ENCODE peak calls at places on chromosomes 4 and X, in four cellular contexts. H is GM12878, D is K562, V is WTC11. N is an unnamed sample.

GRCh38 chr4:82372502-82372873 is 1.3 kb downstream of the HNRNPD start:
- DNase-seq in D (peak), V (peak), H (no peak), N (no peak)

GRCh38 chr4:22962186-22962786 is 269.5 kb downstream of the GBA3 start:
- DNase-seq in V (no peak), D (peak), H (no peak), N (no peak)

GRCh38 chr4:74412225-74412624 is 32.7 kb upstream of the AREG start:
- DNase-seq in H (no peak), D (no peak), V (no peak), N (no peak)

GRCh38 chr4:66640216-66640615 is 905.1 kb downstream of the CENPC start:
- DNase-seq in D (no peak), H (no peak), V (no peak), N (no peak)

GRCh38 chrX:100731441-100732281 is at the start of gene SYTL4:
- DNase-seq in D (peak), H (no peak), V (peak), N (no peak)

GRCh38 chr4:22179124-22179874 is 230.7 kb upstream of the KCNIP4 start:
- DNase-seq in H (no peak), V (no peak), D (no peak), N (no peak)

GRCh38 chrX:102517331-102517730 is 792 bp upstream of the TMSB15A start:
- DNase-seq in D (peak), V (no peak), H (no peak), N (no peak)

GRCh38 chr4:160129439-160129838 is 1026.6 kb downstream of the RAPGEF2 start:
- DNase-seq in H (no peak), V (no peak), D (no peak), N (no peak)

GRCh38 chr4:67723949-67724348 is 23.0 kb upstream of the UBA6 start:
- DNase-seq in D (peak), H (no peak), V (peak), N (no peak)

GRCh38 chr4:16205298-16206164 is 20.7 kb downstream of the TAPT1 start:
- DNase-seq in V (no peak), H (no peak), D (peak), N (peak)

GRCh38 chr4:110058677-110059076 is 139.7 kb downstream of the ELOVL6 start:
- DNase-seq in H (no peak), D (no peak), V (no peak), N (no peak)

GRCh38 chr4:29073571-29073970 is 1646.6 kb upstream of the PCDH7 start:
- DNase-seq in H (no peak), V (no peak), D (no peak), N (no peak)

GRCh38 chrX:69365349-69365748 is 138.8 kb upstream of the NALF2 start:
- DNase-seq in H (no peak), V (no peak), D (no peak), N (no peak)

GRCh38 chr4:187335339-187335738 is 611.7 kb upstream of the FAT1 start:
- DNase-seq in H (no peak), V (no peak), D (no peak), N (no peak)

GRCh38 chr4:184347251-184348239 is 126.8 kb downstream of the IRF2 start:
- DNase-seq in H (peak), V (peak), D (peak), N (no peak)

GRCh38 chr4:159435561-159436023 is 332.7 kb downstream of the RAPGEF2 start:
- DNase-seq in H (peak), D (no peak), V (no peak), N (peak)

GRCh38 chr4:8472689-8473197 is 32.2 kb downstream of the TRMT44 start:
- DNase-seq in H (no peak), D (no peak), V (no peak), N (no peak)

DNA sequence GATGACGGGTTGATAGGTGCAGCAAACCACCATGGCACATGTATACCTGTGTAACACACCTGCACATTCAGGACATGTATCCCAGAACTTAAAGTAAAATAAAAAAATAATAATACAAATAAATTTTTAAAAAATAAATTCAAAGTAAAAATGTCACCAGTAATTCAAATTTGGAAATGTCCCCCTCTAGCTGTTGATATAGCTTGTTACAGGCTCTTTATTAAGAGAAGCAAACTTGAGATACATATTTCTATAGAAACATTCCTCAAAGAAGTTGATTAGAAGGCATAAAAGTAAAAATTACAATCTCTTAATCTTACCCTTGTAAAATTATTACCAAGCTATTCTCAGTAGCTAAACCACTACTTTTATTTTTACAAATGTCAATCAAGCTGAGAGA is 1397.0 kb downstream of the FAM133A start:
- DNase-seq in H (no peak), D (no peak), V (no peak), N (no peak)
- TF ChIP-seq CTCF in H (no peak), D (no peak), V (no peak), N (no peak)

DNA sequence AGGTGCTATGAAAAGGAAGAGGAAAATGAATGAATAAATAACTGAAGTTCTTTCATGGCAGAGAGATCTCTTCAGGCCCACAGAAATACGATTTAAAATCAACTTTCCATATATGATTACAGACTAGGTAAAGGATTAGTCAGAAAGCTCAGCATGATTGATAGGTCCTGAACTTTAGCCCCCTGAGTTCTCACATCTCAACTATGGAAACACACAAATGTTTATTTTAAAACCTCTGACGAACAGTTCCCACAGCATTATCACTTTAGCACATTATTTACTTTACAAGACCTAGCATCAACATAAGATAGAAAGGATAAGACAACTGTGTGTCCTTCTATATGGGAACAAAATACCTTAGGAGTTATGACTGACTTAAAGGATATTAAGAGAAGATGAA is 104.4 kb downstream of the CORIN start:
- DNase-seq in V (no peak), D (no peak), H (no peak), N (peak)
- TF ChIP-seq CBFB in V (no peak), D (no peak), H (no peak), N (no peak)

GRCh38 chrX:21383546-21383945 is 9.3 kb downstream of the CNKSR2 start:
- DNase-seq in V (no peak), D (no peak), H (no peak), N (no peak)

GRCh38 chrX:21384178-21384577 is 10.0 kb downstream of the CNKSR2 start:
- DNase-seq in D (no peak), V (no peak), H (no peak), N (no peak)

GRCh38 chrX:21382715-21383114 is 8.5 kb downstream of the CNKSR2 start:
- DNase-seq in D (no peak), V (no peak), H (no peak), N (no peak)
- TF ChIP-seq CTCF in D (no peak), V (no peak), H (peak), N (no peak)

GRCh38 chr4:7389719-7390118 is 45.0 kb downstream of the PSAPL1 start:
- DNase-seq in H (no peak), V (no peak), D (no peak), N (no peak)
- TF ChIP-seq CBFB in H (no peak), V (no peak), D (no peak), N (no peak)

GRCh38 chr4:87105101-87105852 is 115.1 kb downstream of the KLHL8 start:
- DNase-seq in D (no peak), V (no peak), H (no peak), N (peak)

GRCh38 chr4:87109945-87110344 is 110.5 kb downstream of the KLHL8 start:
- DNase-seq in H (no peak), D (no peak), V (no peak), N (no peak)

GRCh38 chr4:87109121-87109520 is 111.3 kb downstream of the KLHL8 start:
- DNase-seq in V (no peak), H (no peak), D (no peak), N (no peak)

GRCh38 chr4:87112063-87112462 is 108.4 kb downstream of the KLHL8 start:
- DNase-seq in H (no peak), D (peak), V (no peak), N (no peak)

GRCh38 chr4:87108142-87108546 is 112.3 kb downstream of the KLHL8 start:
- DNase-seq in H (no peak), D (no peak), V (no peak), N (no peak)
- TF ChIP-seq CTCF in H (no peak), D (no peak), V (no peak), N (no peak)